ENCODE peak calls at places on chromosome 21, in seven cellular contexts. Q is upper lobe of left lung, J is astrocyte of the spinal cord, Y is AG09309, I is fibroblast of lung, S is AG10803, C is cardiac fibroblast. E is an unnamed sample.

GRCh38 chr21:21813295-21813694 is 815.1 kb downstream of the NCAM2 start:
- DNase-seq in C (no peak), Y (no peak), J (no peak), Q (no peak), S (peak), I (no peak), E (no peak)

GRCh38 chr21:29867796-29868195 is 72.0 kb downstream of the GRIK1 start:
- DNase-seq in S (no peak), C (no peak), Y (no peak), J (no peak), Q (no peak), I (no peak), E (no peak)

GRCh38 chr21:46639489-46640386 is 4.3 kb downstream of the PRMT2 start:
- DNase-seq in Q (no peak), C (peak), S (peak), Y (no peak), J (peak), I (peak), E (peak)

GRCh38 chr21:39867198-39867650 is at the start of gene PCP4:
- DNase-seq in Y (no peak), S (peak), Q (peak), C (peak), I (peak), J (peak), E (no peak)

GRCh38 chr21:37463083-37463780 is 96.7 kb downstream of the DYRK1A start:
- DNase-seq in S (peak), J (peak), C (peak), I (peak), Y (no peak), Q (no peak), E (peak)

GRCh38 chr21:35578350-35578782 is 482.0 kb downstream of the SETD4 start:
- DNase-seq in C (peak), J (peak), I (peak), S (peak), Q (no peak), Y (peak), E (peak)

GRCh38 chr21:28247454-28248020 is 745.1 kb downstream of the LTN1 start:
- DNase-seq in Q (no peak), S (no peak), I (no peak), C (no peak), Y (no peak), J (no peak), E (no peak)

GRCh38 chr21:36424592-36424991 is 39.4 kb downstream of the CHAF1B start:
- DNase-seq in I (no peak), J (no peak), Y (no peak), C (no peak), Q (no peak), S (no peak), E (no peak)

DNA sequence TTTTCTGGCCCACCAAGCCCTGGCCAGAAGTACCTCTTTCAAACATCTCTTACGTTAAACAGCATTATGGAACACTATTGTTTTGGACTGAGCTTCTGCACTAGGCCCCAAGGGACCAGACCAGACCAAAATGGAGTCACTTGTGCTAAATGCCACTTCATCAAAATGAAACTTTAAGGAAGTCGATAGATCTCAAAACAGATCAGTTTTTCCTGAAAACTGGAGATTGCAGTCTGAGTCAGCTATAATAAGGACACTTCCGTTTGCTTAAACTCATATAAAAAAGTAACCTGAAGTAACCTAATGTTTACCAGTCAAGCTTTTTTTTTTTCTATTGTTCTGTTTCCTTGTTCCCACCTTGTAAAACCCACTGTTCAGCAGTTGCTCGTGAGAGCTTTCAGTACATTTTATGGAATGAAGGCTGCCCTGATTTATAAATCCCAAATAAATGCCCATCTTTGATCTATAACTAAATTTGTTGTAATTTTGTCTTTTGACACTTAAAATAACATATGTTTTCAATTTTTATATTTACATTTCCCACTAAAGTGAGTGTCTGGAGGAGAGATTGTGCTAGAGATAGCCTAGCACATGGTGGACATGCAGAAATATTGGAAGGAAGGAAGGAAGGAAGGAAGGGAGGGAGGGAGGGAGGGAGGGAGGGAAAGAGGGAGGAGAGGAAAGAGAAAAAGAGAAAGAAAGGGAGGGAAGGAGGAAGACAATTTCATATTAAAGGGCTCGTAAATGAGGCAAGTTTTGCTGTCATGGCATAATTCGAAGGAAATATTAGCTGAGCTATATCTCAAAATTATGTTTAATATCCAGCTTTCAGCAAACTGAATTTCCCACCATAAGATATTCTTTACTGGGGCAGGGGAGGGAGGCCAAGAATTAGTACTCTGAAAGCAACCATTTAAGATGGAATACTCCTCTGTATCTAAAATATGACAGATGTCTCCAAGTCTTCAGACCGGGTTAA is 77.0 kb upstream of the CXADR start:
- DNase-seq in Y (no peak), J (no peak), I (no peak), Q (no peak), S (no peak), C (no peak), E (peak)
- TF ChIP-seq CTCF in Y (no peak), J (no peak), I (no peak), Q (no peak), S (no peak), C (no peak), E (no peak)

GRCh38 chr21:42530167-42530518 is 16.5 kb downstream of the SLC37A1 start:
- DNase-seq in J (no peak), Q (no peak), C (no peak), Y (no peak), I (no peak), S (no peak), E (no peak)
- H3K4me3 ChIP-seq in J (no peak), Q (no peak), C (no peak), Y (no peak), I (no peak), S (no peak), E (no peak)

DNA sequence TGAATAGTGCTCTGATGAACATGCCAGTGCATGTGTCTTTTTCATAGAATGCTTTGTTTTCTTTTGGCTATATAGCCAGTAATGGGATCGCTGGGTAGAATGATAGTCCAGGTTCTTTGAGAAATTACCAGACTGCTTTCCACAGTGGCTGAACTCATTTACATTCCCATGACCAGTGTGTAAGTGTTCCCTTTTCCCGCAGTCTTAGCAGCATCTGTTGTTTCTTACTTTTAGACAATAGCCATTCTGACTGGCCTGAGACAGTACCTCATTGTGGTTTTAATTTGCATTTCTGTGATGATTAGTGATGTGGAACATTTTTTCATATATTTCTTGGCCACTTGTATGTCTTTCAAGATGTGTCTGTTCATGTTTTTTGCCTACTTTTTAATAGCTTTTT is 784.5 kb downstream of the USP25 start:
- DNase-seq in I (peak), Q (no peak), J (peak), S (peak), Y (no peak), C (no peak), E (no peak)
- TF ChIP-seq CTCF in I (no peak), Q (no peak), J (no peak), S (no peak), Y (no peak), C (no peak), E (no peak)

DNA sequence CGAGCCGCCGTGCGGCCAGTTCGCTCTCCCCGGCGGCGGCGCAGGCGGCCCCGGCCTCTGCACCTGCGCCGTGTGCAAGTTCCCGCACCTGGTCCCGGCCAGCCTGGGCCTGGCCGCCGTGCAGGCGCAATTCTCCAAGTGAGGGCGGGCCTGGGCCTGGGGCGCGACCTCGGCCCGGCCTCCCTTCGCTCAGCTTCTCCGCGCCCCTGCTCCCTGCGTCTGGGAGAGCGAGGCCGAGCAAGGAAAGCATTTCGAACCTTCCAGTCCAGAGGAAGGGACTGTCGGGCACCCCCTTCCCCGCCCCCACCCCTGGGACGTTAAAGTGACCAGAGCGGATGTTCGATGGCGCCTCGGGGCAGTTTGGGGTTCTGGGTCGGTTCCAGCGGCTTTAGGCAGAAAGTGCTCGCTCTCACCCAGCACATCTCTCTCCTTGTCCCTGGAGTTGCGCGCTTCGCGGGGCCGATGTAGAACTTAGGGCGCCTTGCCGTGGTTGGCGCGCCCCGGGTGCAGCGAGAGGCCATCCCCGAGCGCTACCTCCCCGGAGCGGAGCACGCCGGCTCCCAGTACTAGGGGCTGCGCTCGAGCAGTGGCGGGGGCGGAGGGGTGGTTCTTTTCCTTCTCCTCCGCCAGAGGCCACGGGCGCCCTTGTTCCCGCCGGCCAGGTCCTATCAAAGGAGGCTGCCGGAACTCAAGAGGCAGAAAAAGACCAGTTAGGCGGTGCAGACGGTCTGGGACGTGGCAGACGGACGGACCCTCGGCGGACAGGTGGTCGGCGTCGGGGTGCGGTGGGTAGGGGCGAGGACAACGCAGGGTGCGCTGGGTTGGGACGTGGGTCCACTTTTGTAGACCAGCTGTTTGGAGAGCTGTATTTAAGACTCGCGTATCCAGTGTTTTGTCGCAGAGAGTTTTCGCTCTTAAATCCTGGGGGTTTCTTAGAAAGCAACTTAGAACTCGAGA is 1.3 kb downstream of the OLIG1 start:
- DNase-seq in Y (no peak), S (no peak), J (peak), C (no peak), I (peak), Q (no peak), E (peak)
- H3K4me3 ChIP-seq in Y (no peak), S (no peak), J (no peak), C (peak), I (no peak), Q (peak), E (no peak)

DNA sequence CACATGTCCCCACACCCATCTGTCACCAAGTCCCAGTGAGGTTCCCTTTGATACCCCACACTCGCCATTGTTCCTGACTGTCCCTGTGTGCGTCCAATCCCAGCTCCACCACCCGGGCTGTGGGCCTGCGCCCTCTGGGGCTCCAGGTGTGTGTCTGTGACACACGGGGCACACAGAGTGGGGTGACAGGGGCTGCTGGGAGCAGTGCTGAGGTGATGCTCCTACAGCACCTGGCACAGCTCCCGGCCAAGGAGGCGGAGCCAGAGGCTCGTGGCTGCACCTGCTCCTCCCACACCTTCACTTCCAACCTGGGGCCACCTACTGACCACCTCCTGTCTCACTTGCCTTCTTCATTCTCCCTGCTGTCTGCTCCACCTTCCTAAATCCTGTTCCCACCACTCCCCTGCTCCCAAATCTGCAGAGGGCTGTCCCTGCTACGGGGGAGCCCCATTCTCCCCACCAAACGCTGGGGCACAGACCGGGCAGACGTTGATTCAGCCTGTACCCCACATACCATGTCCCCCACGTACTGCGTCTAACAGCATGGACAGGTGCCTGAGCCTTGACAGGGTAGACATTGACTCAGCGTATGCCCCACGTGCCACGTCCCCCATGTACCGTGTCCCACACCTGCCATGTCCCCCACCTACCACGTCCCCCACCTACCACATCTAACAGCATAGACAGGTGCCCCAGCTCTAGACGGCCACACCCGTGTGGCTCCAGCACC is 16.4 kb downstream of the WDR4 start:
- DNase-seq in Q (no peak), J (no peak), I (no peak), C (no peak), S (no peak), Y (no peak), E (no peak)
- TF ChIP-seq CTCF in Q (no peak), J (no peak), I (no peak), C (peak), S (no peak), Y (no peak), E (no peak)

GRCh38 chr21:44908908-44909307 is 11.8 kb downstream of the ITGB2 start:
- DNase-seq in J (no peak), C (no peak), Y (no peak), I (no peak), S (no peak), Q (no peak), E (no peak)
- H3K4me3 ChIP-seq in J (no peak), C (no peak), Y (no peak), I (no peak), S (no peak), Q (no peak), E (no peak)

GRCh38 chr21:16082038-16082816 is 352.4 kb downstream of the USP25 start:
- DNase-seq in Q (no peak), J (peak), S (peak), Y (no peak), I (no peak), C (peak), E (peak)
- TF ChIP-seq CTCF in Q (peak), J (peak), S (peak), Y (peak), I (no peak), C (no peak), E (peak)

GRCh38 chr21:38810034-38810825 is 4.5 kb downstream of the ETS2 start:
- DNase-seq in J (no peak), Q (no peak), S (no peak), Y (no peak), C (no peak), I (no peak), E (no peak)
- H3K4me3 ChIP-seq in J (no peak), Q (peak), S (no peak), Y (no peak), C (no peak), I (no peak), E (peak)

GRCh38 chr21:42079939-42080787 is 9.0 kb downstream of the UMODL1 start:
- DNase-seq in I (peak), S (no peak), J (peak), Q (no peak), Y (no peak), C (peak), E (no peak)
- TF ChIP-seq CTCF in I (no peak), S (no peak), J (no peak), Q (no peak), Y (peak), C (no peak), E (no peak)

GRCh38 chr21:45329261-45330074 is 41.8 kb upstream of the POFUT2 start:
- DNase-seq in S (no peak), Y (no peak), J (no peak), I (no peak), Q (no peak), C (no peak), E (no peak)
- H3K4me3 ChIP-seq in S (no peak), Y (no peak), J (no peak), I (no peak), Q (no peak), C (no peak), E (no peak)

E was measured in fibroblast of villous mesenchyme.